ENCODE peak calls at places on chromosomes 6 and 20, in seven cellular contexts. J, A, R, Q, Z, H and C are unnamed samples.

GRCh38 chr6:140897804-140898573 is 1234.7 kb upstream of the GJE1 start:
- DNase-seq in J (no peak), A (no peak), R (no peak), Q (no peak), Z (peak; percentile 20), H (no peak), C (no peak)

GRCh38 chr20:34404803-34405202 is 41.7 kb downstream of the ITCH start:
- DNase-seq in J (no peak), A (no peak), R (no peak), Q (no peak), Z (no peak), H (no peak), C (no peak)

GRCh38 chr6:11650297-11650696 is 112.7 kb downstream of the TMEM170B start:
- DNase-seq in J (no peak), A (peak; percentile 97), R (no peak), Q (peak; percentile 87), Z (peak; percentile 32), H (peak; percentile 72), C (no peak)

GRCh38 chr6:118207947-118208346 is 300.9 kb downstream of the SLC35F1 start:
- DNase-seq in J (no peak), A (no peak), R (no peak), Q (no peak), Z (no peak), H (no peak), C (no peak)

GRCh38 chr20:31485450-31486339 is 10.6 kb downstream of the REM1 start:
- DNase-seq in J (peak; percentile 58), A (peak; percentile 86), R (no peak), Q (peak; percentile 96), Z (peak; percentile 76), H (no peak), C (no peak)

GRCh38 chr6:89797317-89797716 is 22.3 kb downstream of the MDN1 start:
- DNase-seq in J (no peak), A (peak; percentile 72), R (no peak), Q (peak; percentile 94), Z (no peak), H (peak; percentile 27), C (no peak)

GRCh38 chr6:123764717-123765116 is 38.9 kb upstream of the NKAIN2 start:
- DNase-seq in J (no peak), A (no peak), R (no peak), Q (no peak), Z (no peak), H (no peak), C (no peak)

GRCh38 chr6:44226368-44227137 is 3.2 kb downstream of the SLC29A1 start:
- DNase-seq in J (no peak), A (no peak), R (no peak), Q (no peak), Z (peak; percentile 62), H (no peak), C (peak; percentile 34)

GRCh38 chr6:108565893-108566292 is 5.2 kb downstream of the FOXO3 start:
- DNase-seq in J (peak; percentile 44), A (peak; percentile 91), R (peak; percentile 52), Q (peak; percentile 81), Z (no peak), H (no peak), C (no peak)

GRCh38 chr6:168180548-168181011 is 101.6 kb upstream of the FRMD1 start:
- DNase-seq in J (peak; percentile 33), A (no peak), R (no peak), Q (no peak), Z (no peak), H (no peak), C (no peak)

GRCh38 chr6:63415286-63415685 is 95.5 kb upstream of the LGSN start:
- DNase-seq in J (no peak), A (no peak), R (no peak), Q (no peak), Z (no peak), H (no peak), C (no peak)

GRCh38 chr6:46325561-46326525 is 155.1 kb upstream of the ENPP5 start:
- DNase-seq in J (no peak), A (peak; percentile 21), R (no peak), Q (peak; percentile 37), Z (peak; percentile 25), H (no peak), C (peak; percentile 17)

GRCh38 chr20:21396045-21396893 is 1.1 kb downstream of the NKX2-4 start:
- DNase-seq in J (no peak), A (no peak), R (peak; percentile 25), Q (no peak), Z (peak; percentile 15), H (no peak), C (peak; percentile 27)

DNA sequence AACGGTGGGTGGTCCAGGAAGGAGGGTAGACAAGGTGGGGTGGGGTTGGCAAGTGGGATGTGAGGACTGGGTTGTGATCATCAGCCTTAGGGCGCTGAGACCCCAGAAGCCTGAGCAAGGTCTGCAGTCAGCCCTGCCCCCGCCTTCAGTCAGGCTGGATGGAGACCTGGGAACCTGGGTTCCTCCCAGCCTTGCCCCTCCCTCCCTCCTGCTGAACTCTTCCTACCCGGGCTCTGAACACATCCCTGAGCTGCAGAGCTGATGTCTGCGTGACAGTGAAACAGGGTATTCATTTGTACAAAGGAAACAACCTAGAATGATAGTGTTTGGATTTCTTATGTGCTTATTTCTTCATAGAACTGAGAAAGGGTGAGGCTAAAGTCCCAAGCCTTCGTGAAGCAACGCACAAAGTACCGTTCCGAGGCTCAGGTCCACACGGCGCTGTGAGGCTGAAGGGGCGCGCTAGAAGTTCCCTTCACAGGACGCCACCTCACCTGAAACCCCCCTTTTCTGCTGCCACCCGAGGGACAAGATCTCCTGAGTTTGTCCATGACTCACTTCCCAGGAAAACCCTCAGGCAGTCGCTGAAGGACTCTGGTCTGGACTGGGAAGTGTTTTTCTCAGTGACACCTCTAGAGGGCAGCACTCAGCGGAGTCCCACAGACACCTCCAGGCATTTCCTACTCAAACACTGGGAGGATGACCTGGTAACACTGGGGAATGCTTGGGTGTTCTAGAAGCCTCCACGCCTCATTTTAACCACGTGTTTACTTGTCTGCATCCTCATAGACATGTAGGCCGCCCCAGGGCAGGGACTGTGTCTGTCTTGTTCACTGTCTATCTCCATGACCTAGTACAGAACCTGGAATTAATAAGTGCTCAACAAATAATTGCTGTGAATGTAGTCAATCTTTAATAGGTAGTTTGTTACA is 1.2 kb downstream of the GSTA5 start:
- DNase-seq in J (peak; percentile 67), A (peak; percentile 68), R (peak; percentile 58), Q (peak; percentile 75), Z (no peak), H (peak; percentile 15), C (peak; percentile 63)
- TF ChIP-seq CTCF in J (peak; percentile 62), A (peak; percentile 81), R (peak; percentile 64), Q (peak; percentile 82), Z (peak; percentile 52), H (peak; percentile 74), C (peak; percentile 56)

GRCh38 chr20:63451821-63452220 is 20.6 kb downstream of the KCNQ2 start:
- DNase-seq in J (no peak), A (no peak), R (no peak), Q (no peak), Z (no peak), H (no peak), C (no peak)

GRCh38 chr20:63454729-63455567 is 17.5 kb downstream of the KCNQ2 start:
- DNase-seq in J (no peak), A (no peak), R (no peak), Q (peak; percentile 40), Z (no peak), H (no peak), C (no peak)

GRCh38 chr20:63455568-63455859 is 16.9 kb downstream of the KCNQ2 start:
- DNase-seq in J (no peak), A (no peak), R (no peak), Q (no peak), Z (no peak), H (no peak), C (no peak)

GRCh38 chr20:63452341-63453028 is 20.0 kb downstream of the KCNQ2 start:
- DNase-seq in J (no peak), A (no peak), R (no peak), Q (no peak), Z (no peak), H (no peak), C (no peak)

GRCh38 chr20:63453029-63453523 is 19.4 kb downstream of the KCNQ2 start:
- DNase-seq in J (no peak), A (no peak), R (no peak), Q (peak; percentile 25), Z (no peak), H (no peak), C (no peak)
- TF ChIP-seq CTCF in J (no peak), A (no peak), R (no peak), Q (peak; percentile 42), Z (peak; percentile 14), H (no peak), C (no peak)

GRCh38 chr6:88008821-88009220 is 38.8 kb upstream of the SPACA1 start:
- DNase-seq in J (no peak), A (no peak), R (peak; percentile 7), Q (no peak), Z (no peak), H (no peak), C (no peak)

GRCh38 chr6:88013015-88013414 is 34.6 kb upstream of the SPACA1 start:
- DNase-seq in J (no peak), A (no peak), R (no peak), Q (no peak), Z (no peak), H (no peak), C (no peak)

GRCh38 chr6:88008411-88008810 is 39.2 kb upstream of the SPACA1 start:
- DNase-seq in J (no peak), A (peak; percentile 2), R (no peak), Q (no peak), Z (no peak), H (no peak), C (no peak)

DNA sequence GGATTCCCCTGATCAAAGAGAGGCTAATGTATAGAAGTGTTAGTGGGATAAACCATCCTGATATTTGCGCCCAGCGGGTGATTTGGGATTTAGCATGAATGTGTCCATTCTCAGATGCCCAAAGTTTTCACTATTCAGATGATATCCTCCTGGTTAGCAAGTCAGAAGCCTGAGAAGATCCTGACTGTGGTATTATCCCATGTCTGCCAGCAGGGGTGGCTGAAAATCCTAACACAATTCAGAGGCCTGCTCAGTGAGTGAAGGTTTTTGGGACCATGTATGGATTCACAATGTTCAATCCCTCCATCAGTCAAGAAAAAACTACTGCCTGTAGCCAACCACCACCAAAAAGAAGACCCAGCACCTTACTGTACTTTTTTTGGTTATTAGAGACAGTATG is 34.1 kb upstream of the SPACA1 start:
- DNase-seq in J (no peak), A (no peak), R (no peak), Q (no peak), Z (no peak), H (no peak), C (no peak)
- TF ChIP-seq CTCF in J (no peak), A (no peak), R (peak; percentile 24), Q (no peak), Z (no peak), H (peak; percentile 21), C (no peak)

GRCh38 chr6:161924516-161925116 is 650.8 kb upstream of the AGPAT4 start:
- DNase-seq in J (no peak), A (no peak), R (no peak), Q (no peak), Z (no peak), H (no peak), C (no peak)

GRCh38 chr6:161918608-161919205 is 644.8 kb upstream of the AGPAT4 start:
- DNase-seq in J (no peak), A (no peak), R (no peak), Q (no peak), Z (no peak), H (no peak), C (no peak)

GRCh38 chr6:161919711-161920110 is 645.9 kb upstream of the AGPAT4 start:
- DNase-seq in J (no peak), A (no peak), R (peak; percentile 32), Q (no peak), Z (no peak), H (no peak), C (no peak)

GRCh38 chr6:161921602-161922400 is 647.9 kb upstream of the AGPAT4 start:
- DNase-seq in J (no peak), A (no peak), R (no peak), Q (no peak), Z (no peak), H (no peak), C (no peak)

GRCh38 chr6:161922631-161923119 is 648.8 kb upstream of the AGPAT4 start:
- DNase-seq in J (peak; percentile 68), A (peak; percentile 47), R (peak; percentile 19), Q (peak; percentile 63), Z (peak; percentile 34), H (peak; percentile 16), C (peak; percentile 31)
- TF ChIP-seq CTCF in J (peak; percentile 47), A (peak; percentile 27), R (peak; percentile 37), Q (peak; percentile 39), Z (peak; percentile 53), H (no peak), C (peak; percentile 40)